ENCODE peak calls at places on chromosomes 16 and 17, in eight cellular contexts. N is AG09319; K is stimulated activated CD8-positive, alpha-beta memory T cell treated with anti-CD3 and anti-CD28 coated beads, Interleukin-15, amount 100 ng/mL, for 24 hours; O is NCI-H1105; M is activated CD4-positive, alpha-beta T cell treated with anti-CD3 and anti-CD28 coated beads, Interleukin-2, amount 10 ng/mL, durations not matched to agents 7 days and 5 days; B is stimulated activated CD4-positive, alpha-beta T cell treated with anti-CD3 and anti-CD28 coated beads, Interleukin-15, amount 100 ng/mL, for 24 hours; R is CD8-positive, alpha-beta T cell; G is lung. Q is an unnamed sample.

GRCh38 chr17:59121901-59122480 is 15.3 kb upstream of the TRIM37 start:
- DNase-seq in N (no peak), K (no peak), O (no peak), M (no peak), B (no peak), R (no peak), G (no peak), Q (no peak)

GRCh38 chr16:74297296-74297665 is 667 bp downstream of the PSMD7 start:
- DNase-seq in N (no peak), K (no peak), O (no peak), M (peak), B (peak), R (no peak), G (no peak), Q (no peak)

GRCh38 chr17:36743130-36743529 is 141.7 kb downstream of the MRM1 start:
- DNase-seq in N (no peak), K (no peak), O (no peak), M (no peak), B (no peak), R (no peak), G (peak), Q (no peak)

GRCh38 chr17:8044819-8045810 is 6.3 kb downstream of the ALOX15B start:
- DNase-seq in N (no peak), K (no peak), O (no peak), M (no peak), B (no peak), R (no peak), G (no peak), Q (no peak)

GRCh38 chr17:77516902-77517301 is 376.1 kb downstream of the SEC14L1 start:
- DNase-seq in N (peak), K (no peak), O (no peak), M (no peak), B (no peak), R (no peak), G (no peak), Q (no peak)

GRCh38 chr16:49472598-49472997 is 99.0 kb downstream of the C16orf78 start:
- DNase-seq in N (no peak), K (no peak), O (peak), M (no peak), B (no peak), R (no peak), G (no peak), Q (no peak)

GRCh38 chr16:49365711-49366509 is 7.7 kb upstream of the C16orf78 start:
- DNase-seq in N (no peak), K (no peak), O (no peak), M (no peak), B (no peak), R (no peak), G (no peak), Q (no peak)

GRCh38 chr17:50472286-50472685 is 3.6 kb upstream of the CHAD start:
- DNase-seq in N (no peak), K (no peak), O (no peak), M (no peak), B (no peak), R (no peak), G (no peak), Q (no peak)

GRCh38 chr16:84484579-84485254 is 19.7 kb downstream of the MEAK7 start:
- DNase-seq in N (no peak), K (no peak), O (no peak), M (peak), B (peak), R (no peak), G (peak), Q (peak)

GRCh38 chr17:67322039-67322787 is 44.2 kb downstream of the PSMD12 start:
- DNase-seq in N (no peak), K (no peak), O (no peak), M (no peak), B (no peak), R (no peak), G (no peak), Q (no peak)

GRCh38 chr16:76389126-76389525 is 111.9 kb downstream of the CNTNAP4 start:
- DNase-seq in N (no peak), K (no peak), O (no peak), M (no peak), B (no peak), R (no peak), G (no peak), Q (no peak)

GRCh38 chr16:67530013-67530939 is 1.6 kb downstream of the RIPOR1 start:
- DNase-seq in N (no peak), K (no peak), O (no peak), M (peak), B (peak), R (no peak), G (peak), Q (peak)

GRCh38 chr17:74810699-74811485 is 34.7 kb upstream of the NAT9 start:
- DNase-seq in N (no peak), K (no peak), O (no peak), M (no peak), B (no peak), R (no peak), G (no peak), Q (no peak)

GRCh38 chr17:71302721-71303549 is 817.9 kb upstream of the SOX9 start:
- DNase-seq in N (no peak), K (no peak), O (no peak), M (no peak), B (no peak), R (no peak), G (no peak), Q (no peak)

GRCh38 chr16:75256871-75257343 is 5.5 kb upstream of the BCAR1 start:
- DNase-seq in N (no peak), K (no peak), O (no peak), M (no peak), B (no peak), R (no peak), G (no peak), Q (peak)

GRCh38 chr17:38361700-38362465 is 10.2 kb downstream of the SOCS7 start:
- DNase-seq in N (no peak), K (no peak), O (no peak), M (no peak), B (no peak), R (no peak), G (no peak), Q (no peak)

GRCh38 chr17:71192848-71193247 is 928.0 kb upstream of the SOX9 start:
- DNase-seq in N (no peak), K (no peak), O (no peak), M (no peak), B (no peak), R (no peak), G (no peak), Q (no peak)

GRCh38 chr16:86067936-86068335 is 169.0 kb downstream of the IRF8 start:
- DNase-seq in N (no peak), K (no peak), O (no peak), M (no peak), B (no peak), R (no peak), G (no peak), Q (no peak)

GRCh38 chr17:42387663-42388380 is 420 bp downstream of the STAT3 start:
- DNase-seq in N (no peak), K (no peak), O (no peak), M (peak), B (peak), R (peak), G (peak), Q (peak)

GRCh38 chr16:85916141-85916890 is 17.4 kb downstream of the IRF8 start:
- DNase-seq in N (no peak), K (no peak), O (no peak), M (no peak), B (no peak), R (no peak), G (peak), Q (peak)

GRCh38 chr17:75552847-75553552 is 27.5 kb downstream of the LLGL2 start:
- DNase-seq in N (no peak), K (no peak), O (no peak), M (no peak), B (no peak), R (no peak), G (no peak), Q (no peak)

GRCh38 chr17:51154176-51154575 is 817 bp downstream of the NME1 start:
- DNase-seq in N (no peak), K (no peak), O (no peak), M (peak), B (no peak), R (no peak), G (no peak), Q (no peak)

GRCh38 chr17:62692721-62693431 is 65.4 kb downstream of the MRC2 start:
- DNase-seq in N (no peak), K (no peak), O (no peak), M (no peak), B (peak), R (no peak), G (no peak), Q (no peak)

GRCh38 chr16:85878875-85879274 is 20.1 kb upstream of the IRF8 start:
- DNase-seq in N (peak), K (no peak), O (no peak), M (no peak), B (no peak), R (no peak), G (no peak), Q (no peak)

GRCh38 chr17:59790936-59791335 is 83.5 kb downstream of the VMP1 start:
- DNase-seq in N (no peak), K (no peak), O (no peak), M (no peak), B (no peak), R (no peak), G (no peak), Q (no peak)

GRCh38 chr16:83215417-83216001 is 588.7 kb downstream of the CDH13 start:
- DNase-seq in N (no peak), K (peak), O (no peak), M (peak), B (peak), R (peak), G (no peak), Q (peak)

GRCh38 chr16:84117482-84117843 is 721 bp upstream of the MBTPS1 start:
- DNase-seq in N (no peak), K (no peak), O (no peak), M (peak), B (peak), R (no peak), G (no peak), Q (no peak)